ENCODE peak calls at places on chromosome 16, in eight cellular contexts. H, W, A, L, J, Z, K and C are unnamed samples.

GRCh38 chr16:3023415-3023668 is 400 bp downstream of the HCFC1R1 start:
- DNase-seq in L (no peak), H (peak), K (no peak), Z (peak), W (no peak), J (peak), A (peak), C (no peak)

GRCh38 chr16:50299508-50300105 is 33.3 kb downstream of the ADCY7 start:
- DNase-seq in L (no peak), J (no peak), W (no peak), H (no peak), A (no peak), K (no peak), Z (peak), C (no peak)

GRCh38 chr16:11836653-11837244 is 14.6 kb downstream of the RSL1D1 start:
- DNase-seq in K (no peak), H (peak), J (no peak), L (no peak), W (no peak), A (no peak), Z (no peak), C (no peak)

GRCh38 chr16:25512041-25512440 is 179.7 kb upstream of the HS3ST4 start:
- DNase-seq in Z (no peak), A (no peak), L (no peak), H (no peak), W (no peak), J (no peak), K (no peak), C (no peak)

GRCh38 chr16:23368469-23368868 is 66.4 kb downstream of the SCNN1B start:
- DNase-seq in Z (no peak), A (peak), W (no peak), J (no peak), H (no peak), L (no peak), K (no peak), C (no peak)

GRCh38 chr16:31112711-31113419 is 4.6 kb upstream of the KAT8 start:
- DNase-seq in H (no peak), W (no peak), J (no peak), Z (no peak), A (no peak), K (no peak), L (no peak), C (peak)

GRCh38 chr16:65576631-65577030 is 454.8 kb upstream of the CDH11 start:
- DNase-seq in J (no peak), A (no peak), L (no peak), K (no peak), H (no peak), Z (no peak), W (no peak), C (no peak)

GRCh38 chr16:55062446-55062845 is 131.8 kb downstream of the IRX5 start:
- DNase-seq in A (no peak), H (peak), W (no peak), K (no peak), J (no peak), L (no peak), Z (no peak), C (no peak)

GRCh38 chr16:30076276-30076791 is 540 bp downstream of the PPP4C start:
- DNase-seq in W (no peak), Z (no peak), H (peak), K (no peak), J (no peak), A (no peak), L (no peak), C (no peak)

GRCh38 chr16:83954577-83955016 is 1.6 kb downstream of the OSGIN1 start:
- DNase-seq in H (peak), Z (peak), W (peak), J (peak), K (peak), A (no peak), L (no peak), C (peak)

GRCh38 chr16:23248261-23249194 is 53.6 kb upstream of the SCNN1B start:
- DNase-seq in L (no peak), J (no peak), W (no peak), Z (no peak), K (no peak), A (no peak), H (peak), C (no peak)

GRCh38 chr16:68645494-68646388 is 631 bp downstream of the CDH3 start:
- DNase-seq in L (peak), J (no peak), K (no peak), A (no peak), Z (no peak), H (no peak), W (no peak), C (no peak)

GRCh38 chr16:21523411-21524067 is 75.8 kb upstream of the METTL9 start:
- DNase-seq in J (no peak), K (no peak), W (no peak), H (no peak), L (no peak), A (no peak), Z (peak), C (peak)

GRCh38 chr16:84234656-84235285 is 5.0 kb downstream of the KCNG4 start:
- DNase-seq in Z (no peak), H (peak), W (no peak), J (no peak), K (no peak), L (no peak), A (no peak), C (no peak)

GRCh38 chr16:69171325-69172095 is 15.5 kb upstream of the SNTB2 start:
- DNase-seq in A (no peak), L (no peak), K (no peak), H (peak), J (no peak), Z (no peak), W (no peak), C (no peak)

GRCh38 chr16:2586241-2586640 is 48.4 kb downstream of the PDPK1 start:
- DNase-seq in H (no peak), Z (no peak), A (no peak), J (no peak), W (no peak), L (no peak), K (no peak), C (no peak)

GRCh38 chr16:84597518-84598390 is 20.1 kb downstream of the COTL1 start:
- DNase-seq in L (no peak), H (no peak), Z (no peak), K (no peak), W (no peak), J (no peak), A (no peak), C (peak)

GRCh38 chr16:81831722-81832126 is 52.6 kb downstream of the PLCG2 start:
- DNase-seq in W (peak), J (peak), L (no peak), A (no peak), Z (no peak), H (no peak), K (peak), C (peak)

GRCh38 chr16:21100447-21100846 is 50.2 kb downstream of the DNAH3 start:
- DNase-seq in K (no peak), L (no peak), A (peak), H (peak), W (no peak), Z (no peak), J (no peak), C (no peak)

GRCh38 chr16:23317266-23317661 is 15.2 kb downstream of the SCNN1B start:
- DNase-seq in Z (no peak), H (no peak), K (no peak), W (peak), L (no peak), J (no peak), A (no peak), C (no peak)

GRCh38 chr16:17222756-17223411 is 247.9 kb downstream of the XYLT1 start:
- DNase-seq in W (no peak), H (no peak), J (peak), K (no peak), Z (no peak), A (no peak), L (no peak), C (no peak)

GRCh38 chr16:49756971-49757743 is 98.8 kb downstream of the ZNF423 start:
- DNase-seq in A (no peak), Z (no peak), J (no peak), W (no peak), L (no peak), H (peak), K (no peak), C (no peak)

GRCh38 chr16:54936979-54937672 is 6.5 kb downstream of the IRX5 start:
- DNase-seq in K (no peak), A (no peak), W (peak), J (peak), Z (no peak), L (peak), H (peak), C (no peak)

GRCh38 chr16:64459821-64460220 is 662.0 kb downstream of the CDH11 start:
- DNase-seq in L (no peak), W (no peak), J (peak), K (no peak), A (no peak), H (peak), Z (no peak), C (no peak)

GRCh38 chr16:84286568-84287220 is 8.0 kb upstream of the WFDC1 start:
- DNase-seq in L (no peak), Z (peak), A (no peak), H (peak), J (peak), W (peak), K (peak), C (no peak)

GRCh38 chr16:57244767-57245471 is at the start of gene ARL2BP:
- DNase-seq in W (peak), H (peak), A (peak), L (peak), Z (peak), J (peak), K (peak), C (peak)
- TF ChIP-seq CTCF in W (no peak), H (no peak), A (peak), L (peak), Z (no peak), J (peak), K (no peak), C (no peak)

GRCh38 chr16:16143038-16143763 is 80.1 kb downstream of the ABCC6 start:
- DNase-seq in H (no peak), A (no peak), Z (no peak), W (no peak), K (no peak), L (no peak), J (no peak), C (no peak)
- TF ChIP-seq CTCF in H (peak), A (no peak), Z (no peak), W (no peak), K (no peak), L (peak), J (peak), C (peak)

GRCh38 chr16:779561-779960 is 8.6 kb downstream of the RPUSD1 start:
- DNase-seq in H (no peak), J (no peak), W (no peak), K (no peak), A (no peak), Z (no peak), L (no peak), C (no peak)

GRCh38 chr16:782263-782662 is 5.9 kb downstream of the RPUSD1 start:
- DNase-seq in H (no peak), Z (no peak), K (no peak), W (no peak), J (no peak), A (no peak), L (no peak), C (no peak)

GRCh38 chr16:782766-783403 is 5.3 kb downstream of the RPUSD1 start:
- DNase-seq in Z (no peak), L (no peak), J (no peak), W (no peak), H (no peak), A (no peak), K (no peak), C (no peak)

GRCh38 chr16:780296-780695 is 7.9 kb downstream of the RPUSD1 start:
- DNase-seq in J (no peak), Z (no peak), W (no peak), K (no peak), A (no peak), L (no peak), H (no peak), C (no peak)

GRCh38 chr16:781346-782010 is 6.7 kb downstream of the RPUSD1 start:
- DNase-seq in W (no peak), K (no peak), L (no peak), J (no peak), Z (no peak), H (no peak), A (no peak), C (no peak)
- TF ChIP-seq CTCF in W (no peak), K (no peak), L (no peak), J (no peak), Z (no peak), H (no peak), A (no peak), C (no peak)

DNA sequence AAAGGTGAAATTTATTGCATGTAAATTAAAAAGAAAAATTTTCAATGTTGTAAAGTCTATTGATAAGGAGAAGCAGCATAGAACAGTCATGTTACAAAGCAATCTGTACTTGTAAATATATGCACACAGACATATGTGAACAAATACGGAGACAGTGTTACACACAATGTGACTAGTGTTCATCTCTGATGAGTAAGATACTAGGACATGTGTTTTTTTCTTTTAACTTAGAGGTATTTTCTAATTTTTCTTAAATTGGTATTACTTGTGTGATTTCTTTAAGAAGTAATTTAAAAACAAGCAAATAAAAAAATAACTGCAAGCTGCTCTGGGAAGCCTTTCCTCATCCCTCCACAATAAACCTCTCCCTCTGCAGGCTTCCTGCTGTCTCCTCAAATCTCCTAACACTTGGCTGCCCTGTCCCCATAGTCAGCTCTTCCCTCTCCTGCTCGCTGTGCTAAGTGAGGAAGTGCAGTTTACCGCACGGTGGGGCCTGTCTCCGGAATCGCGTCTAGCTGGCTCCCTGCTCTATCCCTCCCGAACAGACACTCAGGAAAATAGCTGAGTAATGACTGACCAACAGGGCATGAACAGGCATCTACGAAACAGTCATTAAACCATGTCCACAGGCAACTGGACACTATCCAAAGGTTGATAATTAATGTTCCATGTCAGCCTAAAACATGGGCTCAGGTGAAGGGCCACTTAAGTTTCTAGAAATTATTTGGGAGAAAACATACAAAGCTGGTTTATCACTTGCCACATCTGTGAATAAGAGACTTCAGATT is 35.9 kb downstream of the CMTM4 start:
- DNase-seq in A (no peak), H (peak), W (peak), Z (no peak), K (no peak), J (peak), L (peak), C (peak)
- TF ChIP-seq CTCF in A (peak), H (peak), W (no peak), Z (no peak), K (peak), J (peak), L (no peak), C (peak)